ENCODE peak calls at places on chromosomes 5 and 9, in four cellular contexts. One of them, this sample, is unnamed.

GRCh38 chr5:65760504-65761275 is 38.7 kb downstream of the NLN start:
- DNase-seq in mesendoderm: no peak
- DNase-seq in mesenchymal stem cell: no peak
- DNase-seq in IMR-90: peak; percentile 13
- DNase-seq in this sample: no peak

GRCh38 chr5:124906339-124907097 is 160.1 kb upstream of the ZNF608 start:
- DNase-seq in mesendoderm: peak; percentile 53
- DNase-seq in mesenchymal stem cell: peak; percentile 90
- DNase-seq in IMR-90: peak; percentile 79
- DNase-seq in this sample: peak; percentile 25

GRCh38 chr5:159911349-159911748 is 4.9 kb upstream of the ADRA1B start:
- DNase-seq in mesendoderm: peak; percentile 36
- DNase-seq in mesenchymal stem cell: no peak
- DNase-seq in IMR-90: no peak
- DNase-seq in this sample: no peak

GRCh38 chr9:92294297-92294676 is 790 bp upstream of the IARS1 start:
- DNase-seq in mesendoderm: peak; percentile 48
- DNase-seq in mesenchymal stem cell: peak; percentile 13
- DNase-seq in IMR-90: peak; percentile 16
- DNase-seq in this sample: peak; percentile 35

GRCh38 chr5:150515446-150515845 is 7.5 kb downstream of the NDST1 start:
- DNase-seq in mesendoderm: peak; percentile 72
- DNase-seq in mesenchymal stem cell: peak; percentile 78
- DNase-seq in IMR-90: peak; percentile 83
- DNase-seq in this sample: no peak

GRCh38 chr5:37720550-37720952 is 119.3 kb downstream of the GDNF start:
- DNase-seq in mesendoderm: no peak
- DNase-seq in mesenchymal stem cell: no peak
- DNase-seq in IMR-90: no peak
- DNase-seq in this sample: no peak

GRCh38 chr5:149733129-149733900 is 3.2 kb downstream of the PPARGC1B start:
- DNase-seq in mesendoderm: no peak
- DNase-seq in mesenchymal stem cell: no peak
- DNase-seq in IMR-90: no peak
- DNase-seq in this sample: no peak

GRCh38 chr9:126945682-126946081 is 31.1 kb downstream of the RALGPS1 start:
- DNase-seq in mesendoderm: no peak
- DNase-seq in mesenchymal stem cell: no peak
- DNase-seq in IMR-90: no peak
- DNase-seq in this sample: peak; percentile 19

GRCh38 chr5:109876941-109877669 is 187.4 kb downstream of the MAN2A1 start:
- DNase-seq in mesendoderm: peak; percentile 21
- DNase-seq in mesenchymal stem cell: no peak
- DNase-seq in IMR-90: peak; percentile 61
- DNase-seq in this sample: no peak

GRCh38 chr9:10366171-10366779 is 246.5 kb downstream of the PTPRD start:
- DNase-seq in mesendoderm: peak; percentile 54
- DNase-seq in mesenchymal stem cell: peak; percentile 55
- DNase-seq in IMR-90: peak; percentile 13
- DNase-seq in this sample: peak; percentile 11

GRCh38 chr5:167723254-167723871 is 568.1 kb upstream of the WWC1 start:
- DNase-seq in mesendoderm: peak; percentile 94
- DNase-seq in mesenchymal stem cell: peak; percentile 78
- DNase-seq in IMR-90: peak; percentile 70
- DNase-seq in this sample: peak; percentile 79

GRCh38 chr5:21680196-21680595 is 1172.9 kb downstream of the CDH12 start:
- DNase-seq in mesendoderm: no peak
- DNase-seq in mesenchymal stem cell: peak; percentile 23
- DNase-seq in IMR-90: peak; percentile 93
- DNase-seq in this sample: peak; percentile 32

GRCh38 chr5:149809919-149810691 is 80.0 kb downstream of the PPARGC1B start:
- DNase-seq in mesendoderm: peak; percentile 55
- DNase-seq in mesenchymal stem cell: no peak
- DNase-seq in IMR-90: no peak
- DNase-seq in this sample: no peak

DNA sequence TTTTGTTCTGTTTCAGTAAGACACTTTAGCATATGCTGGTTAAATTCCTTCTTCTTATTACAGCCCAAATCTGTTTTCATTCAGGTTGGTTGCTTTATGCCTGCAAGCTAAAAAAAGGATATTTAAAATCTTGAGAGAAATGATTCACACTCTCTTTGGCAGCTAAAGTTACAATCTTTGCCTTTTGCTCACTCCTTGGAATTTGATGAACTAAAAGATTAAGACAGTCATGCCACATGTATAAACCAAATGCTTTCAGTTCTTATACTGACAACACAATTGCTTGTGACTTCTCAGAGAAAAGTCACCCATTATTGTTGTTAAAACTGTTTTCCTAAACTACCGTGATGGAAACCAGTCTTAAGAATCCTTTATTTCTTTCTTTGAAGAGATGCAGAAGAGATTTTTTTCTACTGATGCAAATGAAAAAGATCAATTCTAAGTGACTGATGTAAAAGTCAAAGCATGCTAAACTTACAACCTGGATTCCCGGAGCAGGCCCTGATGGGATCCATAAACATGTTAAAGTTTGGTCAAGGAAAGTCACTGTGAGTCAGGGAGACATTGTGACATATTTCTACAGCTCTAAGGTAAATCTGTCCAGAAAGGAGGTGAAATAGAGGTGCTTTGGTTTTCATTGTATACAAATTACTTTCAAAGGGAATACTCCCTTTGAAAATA is 144.2 kb upstream of the CDH10 start:
- DNase-seq in mesendoderm: peak; percentile 11
- DNase-seq in mesenchymal stem cell: peak; percentile 66
- DNase-seq in IMR-90: no peak
- DNase-seq in this sample: peak; percentile 36
- H4K8ac ChIP-seq in mesendoderm: no peak overlapping the region
- H4K8ac ChIP-seq in mesenchymal stem cell: no peak overlapping the region
- H4K8ac ChIP-seq in IMR-90: no peak overlapping the region
- H4K8ac ChIP-seq in this sample: no peak overlapping the region

GRCh38 chr5:9545301-9545958 is 445 bp downstream of the SEMA5A start:
- DNase-seq in mesendoderm: peak; percentile 51
- DNase-seq in mesenchymal stem cell: peak; percentile 17
- DNase-seq in IMR-90: no peak
- DNase-seq in this sample: no peak

GRCh38 chr5:9544056-9544455 is 1.8 kb downstream of the SEMA5A start:
- DNase-seq in mesendoderm: no peak
- DNase-seq in mesenchymal stem cell: no peak
- DNase-seq in IMR-90: peak; percentile 22
- DNase-seq in this sample: no peak

GRCh38 chr5:9544502-9545300 is 1.2 kb downstream of the SEMA5A start:
- DNase-seq in mesendoderm: peak; percentile 94
- DNase-seq in mesenchymal stem cell: peak; percentile 86
- DNase-seq in IMR-90: peak; percentile 80
- DNase-seq in this sample: peak; percentile 93

GRCh38 chr5:9546973-9547947 is 1.4 kb upstream of the SEMA5A start:
- DNase-seq in mesendoderm: peak; percentile 91
- DNase-seq in mesenchymal stem cell: peak; percentile 74
- DNase-seq in IMR-90: peak; percentile 62
- DNase-seq in this sample: peak; percentile 64

GRCh38 chr5:9545959-9546851 is at the start of gene SEMA5A:
- DNase-seq in mesendoderm: peak; percentile 80
- DNase-seq in mesenchymal stem cell: peak; percentile 79
- DNase-seq in IMR-90: peak; percentile 66
- DNase-seq in this sample: peak; percentile 29
- H4K8ac ChIP-seq in mesendoderm: peak within 1 kb of the TSS; percentile 78
- H4K8ac ChIP-seq in mesenchymal stem cell: peak within 1 kb of the TSS; percentile 91
- H4K8ac ChIP-seq in IMR-90: peak within 1 kb of the TSS; percentile 94
- H4K8ac ChIP-seq in this sample: peak within 1 kb of the TSS; percentile 83

DNA sequence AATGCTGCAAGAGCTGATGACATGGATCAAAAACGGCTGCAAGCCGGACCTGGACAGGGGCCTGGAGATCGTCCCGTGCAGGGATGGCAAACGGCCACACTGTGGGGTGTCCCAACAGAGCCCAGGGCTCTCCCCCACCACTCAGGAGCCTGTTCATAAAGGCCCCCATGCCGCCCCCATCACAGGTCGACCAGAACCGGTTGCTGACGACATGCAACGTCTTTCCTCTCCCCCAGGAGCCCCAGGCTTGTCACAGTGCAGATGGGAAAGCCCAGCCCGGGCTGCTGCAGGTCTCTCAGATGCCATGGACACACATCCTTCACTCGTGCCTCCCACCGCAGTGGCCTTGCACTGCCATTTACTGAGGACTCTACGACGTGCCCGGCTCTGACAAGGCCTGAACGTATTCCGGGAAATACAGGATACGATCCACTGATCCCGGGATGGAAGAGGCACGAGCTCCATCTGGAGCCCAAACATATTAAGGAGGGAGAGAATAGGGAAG is 76.5 kb upstream of the SARDH start:
- DNase-seq in mesendoderm: no peak
- DNase-seq in mesenchymal stem cell: no peak
- DNase-seq in IMR-90: no peak
- DNase-seq in this sample: peak; percentile 46
- H4K8ac ChIP-seq in mesendoderm: no peak overlapping the region
- H4K8ac ChIP-seq in mesenchymal stem cell: no peak overlapping the region
- H4K8ac ChIP-seq in IMR-90: no peak overlapping the region
- H4K8ac ChIP-seq in this sample: peak overlapping the region; percentile 54

DNA sequence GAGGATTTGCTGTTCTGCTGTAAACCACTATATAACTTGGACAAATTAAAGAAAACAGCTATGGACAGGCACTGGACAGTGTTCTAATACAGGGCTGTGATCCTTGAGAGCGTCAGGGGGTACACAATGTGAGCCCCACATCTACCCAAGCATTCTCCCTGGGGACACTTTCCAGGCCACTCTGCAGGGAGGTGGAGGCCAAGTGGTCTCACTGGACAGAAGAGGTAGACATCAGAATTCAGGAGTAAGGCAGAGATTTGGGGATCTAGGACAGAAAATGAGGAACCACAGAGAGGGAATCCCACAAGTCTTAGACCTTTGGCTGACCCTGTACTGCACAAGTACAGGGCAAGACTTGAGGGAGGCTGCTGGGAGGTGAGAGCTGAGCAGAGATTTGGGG is 3.8 kb upstream of the IGFBPL1 start:
- DNase-seq in mesendoderm: no peak
- DNase-seq in mesenchymal stem cell: no peak
- DNase-seq in IMR-90: no peak
- DNase-seq in this sample: no peak
- H4K8ac ChIP-seq in mesendoderm: no peak overlapping the region
- H4K8ac ChIP-seq in mesenchymal stem cell: no peak overlapping the region
- H4K8ac ChIP-seq in IMR-90: no peak overlapping the region
- H4K8ac ChIP-seq in this sample: no peak overlapping the region

GRCh38 chr5:176359658-176360057 is 1.9 kb downstream of the KIAA1191 start:
- DNase-seq in mesendoderm: no peak
- DNase-seq in mesenchymal stem cell: peak; percentile 54
- DNase-seq in IMR-90: peak; percentile 47
- DNase-seq in this sample: no peak
- H4K8ac ChIP-seq in mesendoderm: no peak overlapping the region
- H4K8ac ChIP-seq in mesenchymal stem cell: no peak overlapping the region
- H4K8ac ChIP-seq in IMR-90: no peak overlapping the region
- H4K8ac ChIP-seq in this sample: no peak overlapping the region

DNA sequence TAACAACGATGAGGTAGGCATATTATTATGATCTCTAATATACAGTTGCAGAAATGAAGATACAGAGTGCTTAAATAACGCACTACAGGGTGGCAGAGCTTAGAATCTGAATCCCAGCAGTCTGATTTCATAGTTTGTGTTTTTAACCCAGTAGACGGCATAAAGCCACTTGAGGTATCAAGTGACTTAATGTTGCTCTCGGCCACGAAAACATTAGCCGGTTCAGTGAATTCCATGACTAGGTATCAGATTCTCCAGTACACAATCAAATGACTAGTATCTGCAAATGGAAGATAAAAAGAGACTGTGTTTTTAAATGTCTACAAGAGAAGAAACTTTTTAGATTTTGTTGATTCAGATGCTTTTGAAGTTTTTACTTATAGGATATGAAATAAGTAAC is 24.8 kb downstream of the SMC2 start:
- DNase-seq in mesendoderm: no peak
- DNase-seq in mesenchymal stem cell: no peak
- DNase-seq in IMR-90: no peak
- DNase-seq in this sample: no peak
- H4K8ac ChIP-seq in mesendoderm: no peak overlapping the region
- H4K8ac ChIP-seq in mesenchymal stem cell: no peak overlapping the region
- H4K8ac ChIP-seq in IMR-90: no peak overlapping the region
- H4K8ac ChIP-seq in this sample: no peak overlapping the region

GRCh38 chr5:1135696-1136525 is 24.0 kb upstream of the SLC12A7 start:
- DNase-seq in mesendoderm: no peak
- DNase-seq in mesenchymal stem cell: no peak
- DNase-seq in IMR-90: no peak
- DNase-seq in this sample: no peak
- H4K8ac ChIP-seq in mesendoderm: no peak overlapping the region
- H4K8ac ChIP-seq in mesenchymal stem cell: no peak overlapping the region
- H4K8ac ChIP-seq in IMR-90: no peak overlapping the region
- H4K8ac ChIP-seq in this sample: no peak overlapping the region

GRCh38 chr5:179271821-179272325 is 73.4 kb downstream of the ADAMTS2 start:
- DNase-seq in mesendoderm: no peak
- DNase-seq in mesenchymal stem cell: no peak
- DNase-seq in IMR-90: no peak
- DNase-seq in this sample: no peak
- H4K8ac ChIP-seq in mesendoderm: no peak overlapping the region
- H4K8ac ChIP-seq in mesenchymal stem cell: no peak overlapping the region
- H4K8ac ChIP-seq in IMR-90: peak overlapping the region; percentile 92
- H4K8ac ChIP-seq in this sample: peak overlapping the region; percentile 12

GRCh38 chr9:86804011-86804410 is 143.3 kb downstream of the GAS1 start:
- DNase-seq in mesendoderm: no peak
- DNase-seq in mesenchymal stem cell: no peak
- DNase-seq in IMR-90: no peak
- DNase-seq in this sample: peak; percentile 18

GRCh38 chr9:86802900-86803673 is 144.2 kb downstream of the GAS1 start:
- DNase-seq in mesendoderm: no peak
- DNase-seq in mesenchymal stem cell: no peak
- DNase-seq in IMR-90: no peak
- DNase-seq in this sample: no peak

GRCh38 chr9:86809151-86809550 is 138.2 kb downstream of the GAS1 start:
- DNase-seq in mesendoderm: no peak
- DNase-seq in mesenchymal stem cell: no peak
- DNase-seq in IMR-90: no peak
- DNase-seq in this sample: peak; percentile 87

GRCh38 chr9:86809968-86810367 is 137.3 kb downstream of the GAS1 start:
- DNase-seq in mesendoderm: peak; percentile 48
- DNase-seq in mesenchymal stem cell: no peak
- DNase-seq in IMR-90: no peak
- DNase-seq in this sample: no peak

GRCh38 chr9:86807577-86807976 is 139.7 kb downstream of the GAS1 start:
- DNase-seq in mesendoderm: peak; percentile 35
- DNase-seq in mesenchymal stem cell: no peak
- DNase-seq in IMR-90: no peak
- DNase-seq in this sample: no peak
- H4K8ac ChIP-seq in mesendoderm: no peak overlapping the region
- H4K8ac ChIP-seq in mesenchymal stem cell: no peak overlapping the region
- H4K8ac ChIP-seq in IMR-90: no peak overlapping the region
- H4K8ac ChIP-seq in this sample: no peak overlapping the region

This sample was measured in trophoblast cell.